ENCODE peak calls at places on chromosome 3, in five cellular contexts. O is left ventricle myocardium inferior, C is breast epithelium, S is IMR-90, A is adrenal gland. B is an unnamed sample. For H3K4me1, the result is how much of the 10 kb centered on the place peaks cover.

GRCh38 chr3:13427662-13428603 is 7.8 kb upstream of the NUP210 start:
- DNase-seq in O (no peak), S (no peak), A (no peak), C (no peak), B (no peak)

GRCh38 chr3:116939550-116939949 is 230.0 kb downstream of the TUSC7 start:
- DNase-seq in C (no peak), O (no peak), A (no peak), S (no peak), B (no peak)

GRCh38 chr3:30751610-30752299 is 142.7 kb downstream of the GADL1 start:
- DNase-seq in O (peak), A (peak), C (no peak), S (peak), B (peak)

GRCh38 chr3:112587336-112587735 is 25.5 kb downstream of the SLC35A5 start:
- DNase-seq in S (no peak), A (no peak), C (no peak), O (no peak), B (no peak)

GRCh38 chr3:146747051-146747450 is 141.9 kb upstream of the PLSCR5 start:
- DNase-seq in A (no peak), S (no peak), O (no peak), C (no peak), B (no peak)

GRCh38 chr3:94234177-94234788 is 171.4 kb downstream of the NSUN3 start:
- DNase-seq in S (peak), O (no peak), A (no peak), C (no peak), B (no peak)

GRCh38 chr3:40057077-40057476 is 247.7 kb downstream of the MYRIP start:
- DNase-seq in A (no peak), C (no peak), S (no peak), O (no peak), B (no peak)

GRCh38 chr3:88084006-88084597 is 25.0 kb downstream of the ZNF654 start:
- DNase-seq in A (no peak), S (no peak), C (no peak), O (no peak), B (no peak)

GRCh38 chr3:136632625-136633081 is 119.5 kb downstream of the STAG1 start:
- DNase-seq in O (no peak), S (peak), A (no peak), C (no peak), B (no peak)

GRCh38 chr3:10334461-10334860 is 13.5 kb upstream of the SEC13 start:
- DNase-seq in A (no peak), C (no peak), O (no peak), S (peak), B (no peak)

GRCh38 chr3:133494469-133494868 is 79.0 kb upstream of the CDV3 start:
- DNase-seq in A (no peak), O (no peak), S (peak), C (no peak), B (peak)

DNA sequence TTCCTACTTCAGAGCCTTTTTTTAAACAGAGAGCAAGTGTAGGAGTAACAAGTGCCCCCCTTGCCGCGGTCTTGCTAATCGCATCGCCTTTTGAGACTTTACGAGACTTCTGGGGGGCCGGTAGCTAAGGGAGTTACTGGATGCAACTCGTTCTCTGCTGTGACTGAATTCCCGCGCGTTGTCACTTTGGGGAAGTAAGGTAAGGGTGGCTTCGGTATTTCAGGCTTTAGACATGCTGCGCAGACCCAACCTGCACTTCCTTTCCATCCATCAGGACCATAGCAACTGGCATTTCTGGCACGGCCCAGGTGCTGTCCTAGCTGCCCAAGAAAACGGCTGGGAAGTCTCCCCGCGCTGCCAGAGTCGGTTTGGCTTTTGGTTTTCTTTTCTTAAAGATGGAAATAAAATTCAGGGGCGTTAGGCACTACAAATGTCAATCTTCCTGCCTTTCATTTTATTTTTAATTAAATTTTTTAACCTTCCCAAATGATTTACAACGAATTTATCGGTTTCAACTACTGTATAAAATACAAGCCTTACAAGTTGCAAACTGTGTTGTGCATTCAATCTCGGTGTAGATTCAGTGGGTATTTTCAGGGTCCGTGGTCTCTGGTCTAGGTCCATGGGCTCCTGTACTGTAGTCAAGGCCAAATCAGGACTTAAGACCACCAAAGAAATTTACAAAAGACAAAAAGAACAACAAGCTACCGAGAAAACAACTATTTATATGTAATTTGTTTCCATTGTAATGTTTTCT is 3.5 kb downstream of the MECOM start:
- DNase-seq in O (no peak), A (no peak), C (no peak), S (no peak), B (peak)
- H3K27ac ChIP-seq in O (peak), A (no peak), C (peak), S (no peak), B (peak)

DNA sequence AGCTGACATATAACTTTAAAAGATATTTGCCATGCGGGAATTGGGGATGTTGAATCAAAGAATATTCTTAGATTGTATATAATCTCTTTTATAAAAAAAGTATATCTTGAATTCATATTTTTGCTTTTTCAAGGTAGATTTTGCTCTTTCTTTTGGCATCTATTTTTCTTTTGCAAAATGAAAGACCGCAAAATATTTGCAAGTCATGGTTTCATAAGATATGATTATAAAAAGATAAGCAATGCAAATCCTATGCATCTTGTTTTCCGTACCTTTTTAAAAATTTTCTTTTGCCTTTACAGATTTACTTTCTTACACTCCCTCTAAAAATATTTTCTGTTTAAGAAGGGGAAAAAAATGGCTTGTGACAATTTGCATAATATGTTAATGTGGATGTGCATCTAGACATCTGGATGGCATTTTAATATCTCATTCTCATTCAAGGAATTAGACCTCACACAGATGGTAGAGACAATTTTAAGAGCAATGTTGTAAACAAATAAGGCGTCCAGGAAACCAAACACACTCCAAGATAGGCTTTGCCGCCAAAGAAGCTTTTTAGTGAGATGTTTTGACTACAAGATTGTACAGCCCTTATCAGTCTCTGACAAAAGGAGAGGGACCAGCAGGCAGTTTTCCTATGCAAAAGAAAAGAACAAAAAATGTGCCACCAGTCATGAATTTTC is 371.1 kb downstream of the CHL1 start:
- DNase-seq in S (no peak), O (no peak), C (no peak), A (no peak), B (no peak)
- H3K4me3 ChIP-seq in S (no peak), O (no peak), C (no peak), A (no peak), B (no peak)

GRCh38 chr3:124837065-124837464 is 50.1 kb downstream of the ITGB5 start:
- DNase-seq in O (no peak), S (no peak), C (no peak), A (no peak), B (no peak)

GRCh38 chr3:124839896-124840295 is 47.3 kb downstream of the ITGB5 start:
- DNase-seq in A (no peak), C (no peak), O (no peak), S (no peak), B (no peak)

GRCh38 chr3:124838963-124839362 is 48.2 kb downstream of the ITGB5 start:
- DNase-seq in S (no peak), O (no peak), A (no peak), C (no peak), B (no peak)

GRCh38 chr3:124836448-124836847 is 50.7 kb downstream of the ITGB5 start:
- DNase-seq in C (no peak), S (no peak), O (no peak), A (no peak), B (no peak)

DNA sequence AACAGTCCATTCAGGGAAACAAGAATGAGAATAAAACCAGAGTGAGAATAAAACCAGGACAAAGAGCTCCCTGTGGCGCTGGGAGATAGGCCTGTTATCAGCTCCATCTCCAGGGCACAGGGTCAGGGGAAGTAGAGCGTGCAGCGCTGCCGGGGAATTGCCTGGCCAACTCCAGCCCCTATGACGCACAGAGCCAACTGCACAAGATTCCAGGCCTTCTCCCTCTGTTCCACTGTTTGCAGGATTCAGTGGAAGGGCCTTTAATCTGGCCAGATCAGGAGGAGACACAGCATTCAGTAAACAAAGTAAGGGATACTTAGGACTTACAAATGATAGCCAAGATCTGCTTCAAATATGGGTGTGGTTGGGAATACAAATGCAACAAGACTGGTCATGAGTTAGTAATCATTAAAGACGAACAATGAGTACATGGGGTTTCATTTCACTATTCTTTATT is 49.4 kb downstream of the ITGB5 start:
- DNase-seq in C (no peak), O (peak), A (peak), S (peak), B (peak)
- H3K4me1 ChIP-seq in C (under half), O (half or more), A (under half), S (under half), B (under half)

DNA sequence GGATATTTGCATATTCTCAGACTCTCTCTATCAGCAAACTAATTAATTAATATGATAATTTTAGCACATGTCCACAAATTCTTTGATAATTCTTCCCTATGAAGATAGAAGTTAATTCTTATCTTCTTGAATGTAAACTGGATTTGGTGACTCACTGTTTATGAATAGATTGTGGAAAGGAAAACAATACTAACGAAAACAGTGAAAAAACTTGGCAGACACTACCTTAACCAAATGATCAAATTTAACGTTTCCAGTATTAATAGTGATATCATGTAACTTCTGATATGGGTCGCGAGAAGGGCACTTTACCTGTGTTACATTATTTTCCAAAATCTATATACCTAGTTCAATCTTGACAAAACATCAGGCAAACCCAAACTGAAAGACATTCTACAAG is 401.0 kb downstream of the SI start:
- DNase-seq in S (no peak), O (no peak), A (no peak), C (no peak), B (no peak)
- H3K27ac ChIP-seq in S (no peak), O (no peak), A (no peak), C (no peak), B (no peak)

GRCh38 chr3:50245831-50246516 is 10.0 kb downstream of the GNAI2 start:
- DNase-seq in S (peak), C (peak), A (peak), O (peak), B (peak)

GRCh38 chr3:50246517-50246954 is 10.5 kb downstream of the GNAI2 start:
- DNase-seq in C (no peak), O (peak), A (no peak), S (peak), B (peak)

GRCh38 chr3:50242778-50243551 is 7.0 kb downstream of the GNAI2 start:
- DNase-seq in O (peak), C (no peak), A (peak), S (peak), B (peak)

GRCh38 chr3:50243552-50243895 is 7.5 kb downstream of the GNAI2 start:
- DNase-seq in O (no peak), A (no peak), C (no peak), S (no peak), B (no peak)

DNA sequence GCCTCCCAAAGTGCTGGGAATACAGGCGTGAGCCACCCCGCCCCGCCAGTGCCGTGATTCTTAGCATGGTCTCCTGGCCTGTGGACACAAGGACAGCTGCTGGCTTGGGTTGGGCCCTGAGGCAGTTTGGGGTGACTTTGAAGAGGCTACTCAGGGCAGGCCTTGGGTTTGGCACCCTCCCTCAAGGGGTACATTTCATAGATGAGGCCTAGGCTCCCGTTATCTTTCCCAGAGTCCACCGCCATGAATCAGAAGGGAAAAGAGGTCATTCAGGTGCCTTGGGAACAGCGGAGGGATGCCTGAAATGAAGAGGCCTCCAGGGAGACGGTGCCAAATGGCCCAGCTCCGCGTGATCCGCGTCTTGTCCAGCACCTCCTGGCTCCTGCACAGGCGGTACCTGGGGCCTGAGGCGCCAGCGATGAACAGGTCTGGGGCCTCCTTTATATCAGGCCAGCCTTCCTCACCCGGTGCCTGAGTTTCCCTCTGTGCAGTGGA is 9.3 kb downstream of the GNAI2 start:
- DNase-seq in S (no peak), O (no peak), C (no peak), A (no peak), B (no peak)
- H3K4me3 ChIP-seq in S (no peak), O (peak), C (peak), A (no peak), B (peak)